ENCODE peak calls at places on chromosome 12, in four cellular contexts. L is suprapubic skin, M is prostate gland, V is Panc1. P is an unnamed sample.

GRCh38 chr12:129871991-129872969 is 31.5 kb downstream of the TMEM132D start:
- DNase-seq in L (no peak), M (no peak), V (no peak), P (no peak)

GRCh38 chr12:49813131-49813530 is 15.1 kb downstream of the NCKAP5L start:
- DNase-seq in L (no peak), M (no peak), V (no peak), P (no peak)

GRCh38 chr12:3458041-3458440 is 33.0 kb upstream of the PRMT8 start:
- DNase-seq in L (no peak), M (no peak), V (no peak), P (no peak)

GRCh38 chr12:29041621-29042020 is 107.5 kb upstream of the FAR2 start:
- DNase-seq in L (no peak), M (no peak), V (peak), P (no peak)

GRCh38 chr12:110100315-110100970 is 23.7 kb upstream of the IFT81 start:
- DNase-seq in L (no peak), M (peak), V (peak), P (peak)

GRCh38 chr12:123941485-123942276 is 30.9 kb downstream of the CCDC92 start:
- DNase-seq in L (no peak), M (no peak), V (no peak), P (no peak)

GRCh38 chr12:56104815-56105476 is 587 bp downstream of the PA2G4 start:
- DNase-seq in L (peak), M (no peak), V (no peak), P (peak)

GRCh38 chr12:119627019-119627643 is 33.6 kb downstream of the TMEM233 start:
- DNase-seq in L (no peak), M (no peak), V (no peak), P (no peak)

GRCh38 chr12:7075931-7076330 is 15.4 kb downstream of the C1S start:
- DNase-seq in L (no peak), M (no peak), V (no peak), P (no peak)

GRCh38 chr12:30806989-30807694 is 52.4 kb upstream of the CAPRIN2 start:
- DNase-seq in L (no peak), M (peak), V (peak), P (peak)

GRCh38 chr12:119176267-119177055 is 2.3 kb upstream of the HSPB8 start:
- DNase-seq in L (peak), M (peak), V (peak), P (peak)

GRCh38 chr12:15212877-15213276 is 8.3 kb downstream of the RERG start:
- DNase-seq in L (no peak), M (no peak), V (no peak), P (no peak)

GRCh38 chr12:3207858-3208257 is 130.7 kb downstream of the TSPAN9 start:
- DNase-seq in L (no peak), M (no peak), V (no peak), P (no peak)

GRCh38 chr12:110001596-110001995 is 2.4 kb downstream of the ANKRD13A start:
- DNase-seq in L (no peak), M (no peak), V (no peak), P (no peak)

GRCh38 chr12:53892760-53893159 is 45.9 kb upstream of the HOXC13 start:
- DNase-seq in L (no peak), M (no peak), V (no peak), P (no peak)

GRCh38 chr12:8847435-8847834 is 25.0 kb downstream of the A2ML1 start:
- DNase-seq in L (no peak), M (no peak), V (no peak), P (no peak)

GRCh38 chr12:57341275-57341990 is 89.4 kb downstream of the R3HDM2 start:
- DNase-seq in L (no peak), M (no peak), V (no peak), P (no peak)

GRCh38 chr12:5581616-5582367 is 149.9 kb downstream of the NTF3 start:
- DNase-seq in L (no peak), M (no peak), V (no peak), P (no peak)

GRCh38 chr12:49347307-49348237 is 884 bp downstream of the DNAJC22 start:
- DNase-seq in L (peak), M (peak), V (no peak), P (peak)

GRCh38 chr12:80938397-80938796 is 663 bp upstream of the LIN7A start:
- DNase-seq in L (no peak), M (no peak), V (no peak), P (no peak)

GRCh38 chr12:80936642-80937390 is 918 bp downstream of the LIN7A start:
- DNase-seq in L (peak), M (peak), V (no peak), P (peak)

GRCh38 chr12:80941916-80942315 is 4.2 kb upstream of the LIN7A start:
- DNase-seq in L (no peak), M (no peak), V (no peak), P (no peak)

GRCh38 chr12:80937391-80938238 is at the start of gene LIN7A:
- DNase-seq in L (no peak), M (peak), V (no peak), P (peak)

GRCh38 chr12:80939231-80939950 is 1.7 kb upstream of the LIN7A start:
- DNase-seq in L (no peak), M (no peak), V (no peak), P (no peak)
- TF ChIP-seq POLR2AphosphoS5 in L (no peak), M (no peak), V (no peak), P (no peak)

GRCh38 chr12:121576851-121577391 is 3.9 kb downstream of the KDM2B start:
- DNase-seq in L (no peak), M (no peak), V (no peak), P (no peak)
- H3K27ac ChIP-seq in L (peak), M (peak), V (no peak), P (peak)

GRCh38 chr12:68639396-68639767 is 28.7 kb downstream of the RAP1B start:
- DNase-seq in L (no peak), M (no peak), V (no peak), P (no peak)

GRCh38 chr12:68638171-68638570 is 27.5 kb downstream of the RAP1B start:
- DNase-seq in L (no peak), M (no peak), V (no peak), P (no peak)

GRCh38 chr12:68636268-68636667 is 25.6 kb downstream of the RAP1B start:
- DNase-seq in L (no peak), M (no peak), V (no peak), P (no peak)

GRCh38 chr12:68641138-68641537 is 30.4 kb downstream of the RAP1B start:
- DNase-seq in L (no peak), M (no peak), V (no peak), P (no peak)

DNA sequence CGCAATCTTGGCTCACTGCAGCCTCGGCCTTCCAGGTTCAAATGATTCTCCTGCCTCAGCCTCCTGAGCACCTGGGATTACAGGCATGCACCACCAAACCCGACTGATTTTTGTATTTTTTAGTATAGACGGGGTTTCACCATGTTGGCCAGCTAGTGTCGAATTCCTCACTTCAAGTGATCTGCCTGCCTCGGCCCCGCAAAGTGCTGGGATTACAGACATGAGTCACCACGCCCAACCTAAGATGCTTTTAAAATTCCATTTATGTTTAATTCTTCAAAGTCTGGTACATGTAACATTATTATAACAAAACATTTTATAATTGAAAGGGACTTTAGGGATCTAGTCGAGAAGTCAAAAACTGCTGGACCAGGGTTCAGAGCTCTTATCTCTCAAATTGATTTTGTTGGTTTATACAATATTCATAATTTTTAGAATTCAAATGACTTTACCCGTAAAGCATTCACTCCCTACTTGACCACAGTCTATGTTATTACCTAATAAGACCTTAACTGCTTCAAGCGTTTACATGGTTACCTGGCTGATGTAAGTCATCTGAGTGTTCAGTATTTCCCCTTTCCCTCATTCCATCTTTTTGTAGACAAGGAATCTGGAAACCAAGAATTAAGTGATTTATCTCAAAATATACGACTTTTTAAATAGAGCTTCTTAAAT is 28.2 kb downstream of the RAP1B start:
- DNase-seq in L (no peak), M (no peak), V (no peak), P (no peak)
- TF ChIP-seq POLR2AphosphoS5 in L (no peak), M (no peak), V (no peak), P (no peak)

GRCh38 chr12:125455556-125455955 is 390.3 kb downstream of the AACS start:
- DNase-seq in L (no peak), M (no peak), V (no peak), P (no peak)

GRCh38 chr12:125451408-125451807 is 386.2 kb downstream of the AACS start:
- DNase-seq in L (no peak), M (no peak), V (no peak), P (no peak)

GRCh38 chr12:125453751-125454150 is 388.5 kb downstream of the AACS start:
- DNase-seq in L (no peak), M (no peak), V (no peak), P (no peak)

GRCh38 chr12:125454786-125455450 is 389.7 kb downstream of the AACS start:
- DNase-seq in L (no peak), M (no peak), V (no peak), P (no peak)
- H3K27ac ChIP-seq in L (no peak), M (no peak), V (no peak), P (no peak)

DNA sequence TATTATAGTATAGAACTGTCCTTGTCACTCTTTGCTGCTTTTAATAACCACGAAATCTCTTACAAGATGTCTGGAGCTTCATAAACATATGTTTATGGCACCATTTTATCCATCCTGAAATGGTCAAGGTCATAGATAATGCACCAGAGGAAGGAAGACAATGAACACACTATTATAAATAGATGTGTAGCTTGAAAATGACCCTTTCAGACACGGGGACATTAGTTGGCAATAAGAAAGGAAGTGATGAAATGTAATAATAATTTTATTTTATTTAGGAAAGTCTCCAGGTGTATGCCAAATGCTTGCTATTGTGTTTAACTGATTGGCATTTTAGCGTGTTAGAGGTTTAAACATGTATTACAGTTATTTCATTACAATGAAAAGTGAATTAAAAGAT is 36.8 kb upstream of the SLC38A2 start:
- DNase-seq in L (no peak), M (no peak), V (no peak), P (no peak)
- TF ChIP-seq POLR2AphosphoS5 in L (no peak), M (no peak), V (no peak), P (no peak)

P was measured in stomach.